ENCODE peak calls at places on chromosomes 4 and X, in ten cellular contexts. S is activated B cell treated with CpG ODN at 0.5 μM for 24 hours, Y is heart right ventricle, A is fibroblast of mammary gland, B is thoracic aorta, M is mesothelial cell of epicardium, L is vagina, T is WTC11, Q is left ventricle myocardium inferior, H is body of pancreas. C is an unnamed sample.

GRCh38 chrX:69552512-69552911 is 48.4 kb downstream of the NALF2 start:
- DNase-seq in S (no peak), Y (no peak), A (no peak), B (no peak), M (no peak), L (no peak), T (no peak), Q (no peak), H (no peak), C (no peak)

GRCh38 chr4:73883306-73883705 is 14.1 kb downstream of the CXCL1 start:
- DNase-seq in S (no peak), Y (no peak), A (peak; percentile 91), B (no peak), M (no peak), L (no peak), T (no peak), Q (no peak), H (no peak), C (no peak)

GRCh38 chr4:22692736-22693135 is at the start of gene GBA3:
- DNase-seq in S (no peak), Y (no peak), A (no peak), B (no peak), M (no peak), L (no peak), T (peak; percentile 10), Q (no peak), H (no peak), C (no peak)

GRCh38 chr4:128776794-128777216 is 32.7 kb upstream of the JADE1 start:
- DNase-seq in S (no peak), Y (no peak), A (peak; percentile 89), B (peak; percentile 40), M (peak; percentile 42), L (no peak), T (no peak), Q (peak; percentile 66), H (peak; percentile 65), C (no peak)

GRCh38 chr4:94253036-94253435 is 45.4 kb downstream of the SMARCAD1 start:
- DNase-seq in S (no peak), Y (no peak), A (peak; percentile 19), B (no peak), M (no peak), L (no peak), T (no peak), Q (no peak), H (no peak), C (no peak)

GRCh38 chr4:41750624-41751324 is 2.2 kb upstream of the PHOX2B start:
- DNase-seq in S (no peak), Y (no peak), A (no peak), B (no peak), M (peak; percentile 43), L (no peak), T (peak; percentile 57), Q (no peak), H (no peak), C (no peak)

GRCh38 chr4:139753686-139754085 is 88.1 kb downstream of the MGST2 start:
- DNase-seq in S (no peak), Y (no peak), A (no peak), B (no peak), M (no peak), L (no peak), T (no peak), Q (no peak), H (no peak), C (no peak)

GRCh38 chrX:40278340-40279090 is 180.8 kb upstream of the BCOR start:
- DNase-seq in S (no peak), Y (no peak), A (no peak), B (no peak), M (no peak), L (no peak), T (no peak), Q (no peak), H (no peak), C (no peak)

GRCh38 chrX:12610079-12610478 is 181.1 kb upstream of the PRPS2 start:
- DNase-seq in S (no peak), Y (no peak), A (peak; percentile 34), B (no peak), M (no peak), L (no peak), T (no peak), Q (no peak), H (no peak), C (no peak)

GRCh38 chrX:16771483-16772398 is 14.5 kb upstream of the TXLNG start:
- DNase-seq in S (no peak), Y (no peak), A (peak; percentile 88), B (no peak), M (no peak), L (no peak), T (peak; percentile 24), Q (no peak), H (no peak), C (no peak)

GRCh38 chr4:139085141-139085540 is 69.6 kb downstream of the NOCT start:
- DNase-seq in S (no peak), Y (no peak), A (peak; percentile 45), B (no peak), M (no peak), L (no peak), T (no peak), Q (no peak), H (no peak), C (no peak)

GRCh38 chrX:154477891-154478477 is 1.1 kb downstream of the LAGE3 start:
- DNase-seq in S (no peak), Y (no peak), A (no peak), B (no peak), M (no peak), L (no peak), T (no peak), Q (no peak), H (no peak), C (no peak)

GRCh38 chrX:53239474-53239873 is 14.5 kb upstream of the KDM5C start:
- DNase-seq in S (no peak), Y (no peak), A (peak; percentile 40), B (no peak), M (no peak), L (no peak), T (peak; percentile 48), Q (no peak), H (no peak), C (no peak)

GRCh38 chr4:7332216-7333023 is 102.3 kb downstream of the PSAPL1 start:
- DNase-seq in S (no peak), Y (peak; percentile 27), A (peak; percentile 49), B (no peak), M (no peak), L (no peak), T (no peak), Q (peak; percentile 41), H (peak; percentile 31), C (no peak)

GRCh38 chr4:111808174-111808573 is 337.1 kb upstream of the FAM241A start:
- DNase-seq in S (no peak), Y (no peak), A (no peak), B (no peak), M (no peak), L (no peak), T (no peak), Q (no peak), H (no peak), C (no peak)

GRCh38 chr4:163544407-163545038 is 50.0 kb downstream of the TMA16 start:
- DNase-seq in S (peak; percentile 59), Y (peak; percentile 28), A (peak; percentile 47), B (no peak), M (peak; percentile 67), L (no peak), T (peak; percentile 64), Q (peak; percentile 43), H (peak; percentile 54), C (no peak)

GRCh38 chrX:39253551-39253950 is 452.3 kb downstream of the MID1IP1 start:
- DNase-seq in S (no peak), Y (no peak), A (no peak), B (no peak), M (no peak), L (no peak), T (no peak), Q (no peak), H (no peak), C (no peak)

GRCh38 chr4:152614337-152614736 is 65.5 kb downstream of the TMEM154 start:
- DNase-seq in S (no peak), Y (no peak), A (no peak), B (no peak), M (no peak), L (peak; percentile 58), T (no peak), Q (no peak), H (no peak), C (no peak)

GRCh38 chr4:2812600-2812932 is 19.7 kb downstream of the SH3BP2 start:
- DNase-seq in S (no peak), Y (no peak), A (no peak), B (no peak), M (no peak), L (no peak), T (no peak), Q (no peak), H (no peak), C (no peak)

GRCh38 chrX:110665636-110666035 is 130.0 kb downstream of the CHRDL1 start:
- DNase-seq in S (no peak), Y (peak; percentile 10), A (peak; percentile 45), B (no peak), M (peak; percentile 41), L (no peak), T (peak; percentile 51), Q (peak; percentile 13), H (peak; percentile 45), C (no peak)
- TF ChIP-seq CTCF in S (no peak), Y (peak; percentile 55), A (peak; percentile 69), B (no peak), M (peak; percentile 20), L (no peak), T (no peak), Q (peak; percentile 42), H (peak; percentile 55), C (peak; percentile 45)

DNA sequence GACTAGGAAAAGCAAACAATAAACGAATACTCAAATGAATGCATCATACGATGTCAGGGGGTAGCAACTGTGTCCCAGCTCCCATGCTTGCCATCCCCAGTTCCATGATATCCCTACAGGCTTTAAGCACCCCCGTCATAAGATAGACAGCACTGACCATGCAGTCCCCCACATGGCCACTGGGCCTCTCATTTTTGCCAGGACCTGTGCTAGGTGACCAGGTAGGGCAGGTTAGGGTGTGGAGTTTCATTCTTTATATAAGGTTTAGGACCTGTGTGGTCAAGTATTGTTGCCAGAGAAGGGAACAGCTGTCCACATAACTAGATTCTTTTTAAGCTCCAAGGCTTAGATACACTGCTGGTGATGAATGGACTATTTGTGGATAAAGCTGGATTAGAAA is 9.7 kb downstream of the PPEF2 start:
- DNase-seq in S (no peak), Y (no peak), A (no peak), B (no peak), M (no peak), L (no peak), T (peak; percentile 50), Q (no peak), H (no peak), C (peak; percentile 45)
- TF ChIP-seq CTCF in S (no peak), Y (no peak), A (peak; percentile 25), B (no peak), M (peak; percentile 27), L (no peak), T (no peak), Q (no peak), H (no peak), C (no peak)

GRCh38 chrX:124127496-124127895 is 166.0 kb downstream of the STAG2 start:
- DNase-seq in S (no peak), Y (no peak), A (no peak), B (no peak), M (no peak), L (no peak), T (peak; percentile 15), Q (no peak), H (no peak), C (no peak)
- TF ChIP-seq CTCF in S (no peak), Y (no peak), A (no peak), B (no peak), M (no peak), L (no peak), T (no peak), Q (no peak), H (no peak), C (no peak)

GRCh38 chrX:33324099-33324498 is 112.8 kb upstream of the DMD start:
- DNase-seq in S (no peak), Y (no peak), A (no peak), B (no peak), M (no peak), L (no peak), T (no peak), Q (no peak), H (no peak), C (no peak)
- TF ChIP-seq CTCF in S (no peak), Y (peak; percentile 7), A (peak; percentile 23), B (no peak), M (peak; percentile 60), L (no peak), T (no peak), Q (no peak), H (no peak), C (no peak)

C was measured in D721Med.